ENCODE peak calls at places on chromosomes 4 and X, in eight cellular contexts. One of them, this sample, is unnamed.

GRCh38 chrX:125680366-125680765 is 360.7 kb downstream of the TEX13C start:
- DNase-seq in fibroblast of lung: no peak
- DNase-seq in HFF-Myc: no peak
- DNase-seq in choroid plexus epithelial cell: no peak
- DNase-seq in astrocyte: no peak
- DNase-seq in CD8-positive, alpha-beta memory T cell: no peak
- DNase-seq in epithelial cell of esophagus: no peak
- DNase-seq in cardiac muscle cell: no peak
- DNase-seq in this sample: no peak

GRCh38 chr4:186920486-186920885 is 196.8 kb upstream of the FAT1 start:
- DNase-seq in fibroblast of lung: peak
- DNase-seq in HFF-Myc: no peak
- DNase-seq in choroid plexus epithelial cell: peak
- DNase-seq in astrocyte: peak
- DNase-seq in CD8-positive, alpha-beta memory T cell: no peak
- DNase-seq in epithelial cell of esophagus: peak
- DNase-seq in cardiac muscle cell: no peak
- DNase-seq in this sample: peak

GRCh38 chr4:57055873-57056272 is 54.3 kb downstream of the IGFBP7 start:
- DNase-seq in fibroblast of lung: no peak
- DNase-seq in HFF-Myc: no peak
- DNase-seq in choroid plexus epithelial cell: no peak
- DNase-seq in astrocyte: no peak
- DNase-seq in CD8-positive, alpha-beta memory T cell: no peak
- DNase-seq in epithelial cell of esophagus: no peak
- DNase-seq in cardiac muscle cell: peak
- DNase-seq in this sample: no peak

GRCh38 chr4:187128226-187128625 is 404.6 kb upstream of the FAT1 start:
- DNase-seq in fibroblast of lung: peak
- DNase-seq in HFF-Myc: no peak
- DNase-seq in choroid plexus epithelial cell: no peak
- DNase-seq in astrocyte: peak
- DNase-seq in CD8-positive, alpha-beta memory T cell: no peak
- DNase-seq in epithelial cell of esophagus: peak
- DNase-seq in cardiac muscle cell: no peak
- DNase-seq in this sample: peak

GRCh38 chr4:59655996-59656395 is 1544.1 kb upstream of the ADGRL3 start:
- DNase-seq in fibroblast of lung: no peak
- DNase-seq in HFF-Myc: no peak
- DNase-seq in choroid plexus epithelial cell: no peak
- DNase-seq in astrocyte: no peak
- DNase-seq in CD8-positive, alpha-beta memory T cell: no peak
- DNase-seq in epithelial cell of esophagus: no peak
- DNase-seq in cardiac muscle cell: no peak
- DNase-seq in this sample: no peak

GRCh38 chr4:42048394-42048793 is 58.1 kb downstream of the SLC30A9 start:
- DNase-seq in fibroblast of lung: peak
- DNase-seq in HFF-Myc: peak
- DNase-seq in choroid plexus epithelial cell: peak
- DNase-seq in astrocyte: peak
- DNase-seq in CD8-positive, alpha-beta memory T cell: no peak
- DNase-seq in epithelial cell of esophagus: peak
- DNase-seq in cardiac muscle cell: no peak
- DNase-seq in this sample: peak

GRCh38 chr4:2812985-2813384 is 20.1 kb downstream of the SH3BP2 start:
- DNase-seq in fibroblast of lung: no peak
- DNase-seq in HFF-Myc: no peak
- DNase-seq in choroid plexus epithelial cell: no peak
- DNase-seq in astrocyte: no peak
- DNase-seq in CD8-positive, alpha-beta memory T cell: no peak
- DNase-seq in epithelial cell of esophagus: no peak
- DNase-seq in cardiac muscle cell: no peak
- DNase-seq in this sample: no peak

GRCh38 chr4:174794706-174795105 is 34.3 kb downstream of the GLRA3 start:
- DNase-seq in fibroblast of lung: no peak
- DNase-seq in HFF-Myc: no peak
- DNase-seq in choroid plexus epithelial cell: peak
- DNase-seq in astrocyte: no peak
- DNase-seq in CD8-positive, alpha-beta memory T cell: no peak
- DNase-seq in epithelial cell of esophagus: peak
- DNase-seq in cardiac muscle cell: no peak
- DNase-seq in this sample: peak

GRCh38 chr4:144518181-144518895 is 127.6 kb upstream of the HHIP start:
- DNase-seq in fibroblast of lung: peak
- DNase-seq in HFF-Myc: no peak
- DNase-seq in choroid plexus epithelial cell: no peak
- DNase-seq in astrocyte: peak
- DNase-seq in CD8-positive, alpha-beta memory T cell: no peak
- DNase-seq in epithelial cell of esophagus: no peak
- DNase-seq in cardiac muscle cell: peak
- DNase-seq in this sample: no peak

GRCh38 chr4:73895201-73896177 is 26.3 kb downstream of the CXCL1 start:
- DNase-seq in fibroblast of lung: peak
- DNase-seq in HFF-Myc: no peak
- DNase-seq in choroid plexus epithelial cell: peak
- DNase-seq in astrocyte: peak
- DNase-seq in CD8-positive, alpha-beta memory T cell: no peak
- DNase-seq in epithelial cell of esophagus: no peak
- DNase-seq in cardiac muscle cell: no peak
- DNase-seq in this sample: no peak

GRCh38 chr4:17605236-17605635 is 9.2 kb upstream of the MED28 start:
- DNase-seq in fibroblast of lung: no peak
- DNase-seq in HFF-Myc: no peak
- DNase-seq in choroid plexus epithelial cell: no peak
- DNase-seq in astrocyte: no peak
- DNase-seq in CD8-positive, alpha-beta memory T cell: no peak
- DNase-seq in epithelial cell of esophagus: no peak
- DNase-seq in cardiac muscle cell: no peak
- DNase-seq in this sample: no peak

GRCh38 chrX:103063918-103064434 is at the start of gene BEX1:
- DNase-seq in fibroblast of lung: peak
- DNase-seq in HFF-Myc: no peak
- DNase-seq in choroid plexus epithelial cell: peak
- DNase-seq in astrocyte: peak
- DNase-seq in CD8-positive, alpha-beta memory T cell: no peak
- DNase-seq in epithelial cell of esophagus: peak
- DNase-seq in cardiac muscle cell: peak
- DNase-seq in this sample: peak

GRCh38 chr4:86993909-86994672 is 59.3 kb downstream of the AFF1 start:
- DNase-seq in fibroblast of lung: no peak
- DNase-seq in HFF-Myc: no peak
- DNase-seq in choroid plexus epithelial cell: no peak
- DNase-seq in astrocyte: no peak
- DNase-seq in CD8-positive, alpha-beta memory T cell: no peak
- DNase-seq in epithelial cell of esophagus: no peak
- DNase-seq in cardiac muscle cell: no peak
- DNase-seq in this sample: no peak

GRCh38 chrX:123739474-123739873 is 6.6 kb upstream of the THOC2 start:
- DNase-seq in fibroblast of lung: no peak
- DNase-seq in HFF-Myc: no peak
- DNase-seq in choroid plexus epithelial cell: no peak
- DNase-seq in astrocyte: no peak
- DNase-seq in CD8-positive, alpha-beta memory T cell: no peak
- DNase-seq in epithelial cell of esophagus: no peak
- DNase-seq in cardiac muscle cell: no peak
- DNase-seq in this sample: no peak

GRCh38 chrX:77528034-77528433 is 80.8 kb downstream of the FGF16 start:
- DNase-seq in fibroblast of lung: no peak
- DNase-seq in HFF-Myc: no peak
- DNase-seq in choroid plexus epithelial cell: no peak
- DNase-seq in astrocyte: no peak
- DNase-seq in CD8-positive, alpha-beta memory T cell: no peak
- DNase-seq in epithelial cell of esophagus: no peak
- DNase-seq in cardiac muscle cell: no peak
- DNase-seq in this sample: no peak

GRCh38 chr4:166735553-166735952 is 498.7 kb downstream of the SPOCK3 start:
- DNase-seq in fibroblast of lung: no peak
- DNase-seq in HFF-Myc: no peak
- DNase-seq in choroid plexus epithelial cell: no peak
- DNase-seq in astrocyte: no peak
- DNase-seq in CD8-positive, alpha-beta memory T cell: no peak
- DNase-seq in epithelial cell of esophagus: no peak
- DNase-seq in cardiac muscle cell: no peak
- DNase-seq in this sample: no peak

GRCh38 chr4:6546681-6547447 is 28.1 kb upstream of the MAN2B2 start:
- DNase-seq in fibroblast of lung: peak
- DNase-seq in HFF-Myc: peak
- DNase-seq in choroid plexus epithelial cell: peak
- DNase-seq in astrocyte: peak
- DNase-seq in CD8-positive, alpha-beta memory T cell: peak
- DNase-seq in epithelial cell of esophagus: peak
- DNase-seq in cardiac muscle cell: peak
- DNase-seq in this sample: peak

GRCh38 chr4:26779674-26780073 is 81.0 kb upstream of the STIM2 start:
- DNase-seq in fibroblast of lung: peak
- DNase-seq in HFF-Myc: no peak
- DNase-seq in choroid plexus epithelial cell: peak
- DNase-seq in astrocyte: peak
- DNase-seq in CD8-positive, alpha-beta memory T cell: no peak
- DNase-seq in epithelial cell of esophagus: peak
- DNase-seq in cardiac muscle cell: no peak
- DNase-seq in this sample: peak

GRCh38 chr4:40710484-40711269 is 39.1 kb upstream of the NSUN7 start:
- DNase-seq in fibroblast of lung: no peak
- DNase-seq in HFF-Myc: no peak
- DNase-seq in choroid plexus epithelial cell: peak
- DNase-seq in astrocyte: no peak
- DNase-seq in CD8-positive, alpha-beta memory T cell: no peak
- DNase-seq in epithelial cell of esophagus: peak
- DNase-seq in cardiac muscle cell: no peak
- DNase-seq in this sample: peak

GRCh38 chr4:188127157-188127874 is 11.9 kb upstream of the TRIML1 start:
- DNase-seq in fibroblast of lung: peak
- DNase-seq in HFF-Myc: peak
- DNase-seq in choroid plexus epithelial cell: peak
- DNase-seq in astrocyte: peak
- DNase-seq in CD8-positive, alpha-beta memory T cell: no peak
- DNase-seq in epithelial cell of esophagus: peak
- DNase-seq in cardiac muscle cell: no peak
- DNase-seq in this sample: peak

GRCh38 chr4:127403523-127404084 is 229.2 kb upstream of the INTU start:
- DNase-seq in fibroblast of lung: no peak
- DNase-seq in HFF-Myc: no peak
- DNase-seq in choroid plexus epithelial cell: peak
- DNase-seq in astrocyte: peak
- DNase-seq in CD8-positive, alpha-beta memory T cell: no peak
- DNase-seq in epithelial cell of esophagus: no peak
- DNase-seq in cardiac muscle cell: no peak
- DNase-seq in this sample: no peak

GRCh38 chrX:72304877-72305276 is 837 bp downstream of the CITED1 start:
- DNase-seq in fibroblast of lung: no peak
- DNase-seq in HFF-Myc: no peak
- DNase-seq in choroid plexus epithelial cell: no peak
- DNase-seq in astrocyte: no peak
- DNase-seq in CD8-positive, alpha-beta memory T cell: no peak
- DNase-seq in epithelial cell of esophagus: no peak
- DNase-seq in cardiac muscle cell: peak
- DNase-seq in this sample: no peak

GRCh38 chr4:11281720-11282119 is 147.0 kb downstream of the HS3ST1 start:
- DNase-seq in fibroblast of lung: peak
- DNase-seq in HFF-Myc: no peak
- DNase-seq in choroid plexus epithelial cell: peak
- DNase-seq in astrocyte: peak
- DNase-seq in CD8-positive, alpha-beta memory T cell: no peak
- DNase-seq in epithelial cell of esophagus: peak
- DNase-seq in cardiac muscle cell: no peak
- DNase-seq in this sample: peak

GRCh38 chr4:22473268-22473667 is 42.6 kb downstream of the ADGRA3 start:
- DNase-seq in fibroblast of lung: peak
- DNase-seq in HFF-Myc: no peak
- DNase-seq in choroid plexus epithelial cell: peak
- DNase-seq in astrocyte: peak
- DNase-seq in CD8-positive, alpha-beta memory T cell: no peak
- DNase-seq in epithelial cell of esophagus: peak
- DNase-seq in cardiac muscle cell: no peak
- DNase-seq in this sample: peak

GRCh38 chrX:22699591-22700091 is 300.1 kb upstream of the DDX53 start:
- DNase-seq in fibroblast of lung: peak
- DNase-seq in HFF-Myc: peak
- DNase-seq in choroid plexus epithelial cell: peak
- DNase-seq in astrocyte: peak
- DNase-seq in CD8-positive, alpha-beta memory T cell: no peak
- DNase-seq in epithelial cell of esophagus: peak
- DNase-seq in cardiac muscle cell: no peak
- DNase-seq in this sample: peak

GRCh38 chr4:121822796-121823504 is 733 bp downstream of the CCNA2 start:
- DNase-seq in fibroblast of lung: peak
- DNase-seq in HFF-Myc: no peak
- DNase-seq in choroid plexus epithelial cell: peak
- DNase-seq in astrocyte: peak
- DNase-seq in CD8-positive, alpha-beta memory T cell: peak
- DNase-seq in epithelial cell of esophagus: peak
- DNase-seq in cardiac muscle cell: peak
- DNase-seq in this sample: peak

GRCh38 chr4:170743633-170744032 is 653.9 kb upstream of the AADAT start:
- DNase-seq in fibroblast of lung: no peak
- DNase-seq in HFF-Myc: no peak
- DNase-seq in choroid plexus epithelial cell: no peak
- DNase-seq in astrocyte: no peak
- DNase-seq in CD8-positive, alpha-beta memory T cell: no peak
- DNase-seq in epithelial cell of esophagus: no peak
- DNase-seq in cardiac muscle cell: no peak
- DNase-seq in this sample: peak

GRCh38 chr4:153472122-153473037 is 6.2 kb downstream of the TMEM131L start:
- DNase-seq in fibroblast of lung: no peak
- DNase-seq in HFF-Myc: no peak
- DNase-seq in choroid plexus epithelial cell: no peak
- DNase-seq in astrocyte: no peak
- DNase-seq in CD8-positive, alpha-beta memory T cell: no peak
- DNase-seq in epithelial cell of esophagus: no peak
- DNase-seq in cardiac muscle cell: no peak
- DNase-seq in this sample: no peak
- H3K4me3 ChIP-seq in fibroblast of lung: no peak
- H3K4me3 ChIP-seq in HFF-Myc: no peak
- H3K4me3 ChIP-seq in choroid plexus epithelial cell: no peak
- H3K4me3 ChIP-seq in astrocyte: no peak
- H3K4me3 ChIP-seq in CD8-positive, alpha-beta memory T cell: peak
- H3K4me3 ChIP-seq in epithelial cell of esophagus: no peak
- H3K4me3 ChIP-seq in cardiac muscle cell: no peak
- H3K4me3 ChIP-seq in this sample: no peak

GRCh38 chr4:109973529-109973905 is 60.8 kb downstream of the EGF start:
- DNase-seq in fibroblast of lung: no peak
- DNase-seq in HFF-Myc: no peak
- DNase-seq in choroid plexus epithelial cell: no peak
- DNase-seq in astrocyte: no peak
- DNase-seq in CD8-positive, alpha-beta memory T cell: no peak
- DNase-seq in epithelial cell of esophagus: no peak
- DNase-seq in cardiac muscle cell: no peak
- DNase-seq in this sample: no peak
- H3K4me3 ChIP-seq in fibroblast of lung: no peak
- H3K4me3 ChIP-seq in HFF-Myc: no peak
- H3K4me3 ChIP-seq in choroid plexus epithelial cell: no peak
- H3K4me3 ChIP-seq in astrocyte: no peak
- H3K4me3 ChIP-seq in CD8-positive, alpha-beta memory T cell: no peak
- H3K4me3 ChIP-seq in epithelial cell of esophagus: no peak
- H3K4me3 ChIP-seq in cardiac muscle cell: no peak
- H3K4me3 ChIP-seq in this sample: no peak

GRCh38 chr4:13531609-13531998 is 12.7 kb downstream of the NKX3-2 start:
- DNase-seq in fibroblast of lung: no peak
- DNase-seq in HFF-Myc: no peak
- DNase-seq in choroid plexus epithelial cell: no peak
- DNase-seq in astrocyte: no peak
- DNase-seq in CD8-positive, alpha-beta memory T cell: no peak
- DNase-seq in epithelial cell of esophagus: no peak
- DNase-seq in cardiac muscle cell: no peak
- DNase-seq in this sample: no peak
- H3K4me3 ChIP-seq in fibroblast of lung: no peak
- H3K4me3 ChIP-seq in HFF-Myc: no peak
- H3K4me3 ChIP-seq in choroid plexus epithelial cell: no peak
- H3K4me3 ChIP-seq in astrocyte: no peak
- H3K4me3 ChIP-seq in CD8-positive, alpha-beta memory T cell: no peak
- H3K4me3 ChIP-seq in epithelial cell of esophagus: no peak
- H3K4me3 ChIP-seq in cardiac muscle cell: no peak
- H3K4me3 ChIP-seq in this sample: no peak

GRCh38 chr4:184337907-184338306 is 120.2 kb upstream of the ENPP6 start:
- DNase-seq in fibroblast of lung: no peak
- DNase-seq in HFF-Myc: no peak
- DNase-seq in choroid plexus epithelial cell: no peak
- DNase-seq in astrocyte: no peak
- DNase-seq in CD8-positive, alpha-beta memory T cell: no peak
- DNase-seq in epithelial cell of esophagus: no peak
- DNase-seq in cardiac muscle cell: no peak
- DNase-seq in this sample: no peak
- H3K4me3 ChIP-seq in fibroblast of lung: no peak
- H3K4me3 ChIP-seq in HFF-Myc: no peak
- H3K4me3 ChIP-seq in choroid plexus epithelial cell: no peak
- H3K4me3 ChIP-seq in astrocyte: no peak
- H3K4me3 ChIP-seq in CD8-positive, alpha-beta memory T cell: no peak
- H3K4me3 ChIP-seq in epithelial cell of esophagus: no peak
- H3K4me3 ChIP-seq in cardiac muscle cell: no peak
- H3K4me3 ChIP-seq in this sample: no peak

This sample was measured in bronchial epithelial cell.